ENCODE peak calls at places on chromosome 17, in six cellular contexts. One of them, this sample, is unnamed.

GRCh38 chr17:14301279-14301760 is 439 bp downstream of the HS3ST3B1 start:
- DNase-seq in cardiac muscle cell: peak
- DNase-seq in Peyer's patch: no peak
- DNase-seq in lower leg skin: no peak
- DNase-seq in AG10803: no peak
- DNase-seq in skeletal muscle cell: no peak
- DNase-seq in this sample: no peak

GRCh38 chr17:7184091-7184488 is 4.9 kb upstream of the ASGR1 start:
- DNase-seq in Peyer's patch: peak
- DNase-seq in AG10803: no peak
- DNase-seq in skeletal muscle cell: no peak
- DNase-seq in lower leg skin: no peak
- DNase-seq in cardiac muscle cell: no peak
- DNase-seq in this sample: peak

GRCh38 chr17:76433693-76434092 is 19.3 kb downstream of the UBE2O start:
- DNase-seq in skeletal muscle cell: no peak
- DNase-seq in cardiac muscle cell: no peak
- DNase-seq in AG10803: no peak
- DNase-seq in lower leg skin: no peak
- DNase-seq in Peyer's patch: no peak
- DNase-seq in this sample: no peak

GRCh38 chr17:69134112-69134511 is 7.6 kb downstream of the ABCA6 start:
- DNase-seq in AG10803: no peak
- DNase-seq in Peyer's patch: no peak
- DNase-seq in lower leg skin: no peak
- DNase-seq in cardiac muscle cell: no peak
- DNase-seq in skeletal muscle cell: no peak
- DNase-seq in this sample: no peak

GRCh38 chr17:12588531-12588930 is 77.2 kb upstream of the MYOCD start:
- DNase-seq in cardiac muscle cell: no peak
- DNase-seq in skeletal muscle cell: no peak
- DNase-seq in AG10803: no peak
- DNase-seq in Peyer's patch: no peak
- DNase-seq in lower leg skin: no peak
- DNase-seq in this sample: no peak

GRCh38 chr17:67994827-67995567 is 1.3 kb downstream of the C17orf58 start:
- DNase-seq in AG10803: peak
- DNase-seq in lower leg skin: no peak
- DNase-seq in skeletal muscle cell: peak
- DNase-seq in Peyer's patch: no peak
- DNase-seq in cardiac muscle cell: no peak
- DNase-seq in this sample: no peak

GRCh38 chr17:55454906-55455474 is 33.4 kb upstream of the MMD start:
- DNase-seq in cardiac muscle cell: no peak
- DNase-seq in AG10803: peak
- DNase-seq in lower leg skin: no peak
- DNase-seq in skeletal muscle cell: peak
- DNase-seq in Peyer's patch: no peak
- DNase-seq in this sample: no peak

GRCh38 chr17:7477392-7478275 is 1.8 kb downstream of the ZBTB4 start:
- DNase-seq in AG10803: peak
- DNase-seq in cardiac muscle cell: peak
- DNase-seq in skeletal muscle cell: peak
- DNase-seq in lower leg skin: peak
- DNase-seq in Peyer's patch: no peak
- DNase-seq in this sample: no peak

GRCh38 chr17:47696717-47697642 is 3.0 kb downstream of the TBKBP1 start:
- DNase-seq in AG10803: no peak
- DNase-seq in cardiac muscle cell: no peak
- DNase-seq in lower leg skin: peak
- DNase-seq in Peyer's patch: no peak
- DNase-seq in skeletal muscle cell: no peak
- DNase-seq in this sample: no peak

GRCh38 chr17:37177234-37177633 is 198.6 kb upstream of the C17orf78 start:
- DNase-seq in skeletal muscle cell: no peak
- DNase-seq in cardiac muscle cell: no peak
- DNase-seq in lower leg skin: no peak
- DNase-seq in AG10803: no peak
- DNase-seq in Peyer's patch: no peak
- DNase-seq in this sample: no peak

GRCh38 chr17:48444531-48445247 is 14.7 kb upstream of the SKAP1 start:
- DNase-seq in Peyer's patch: no peak
- DNase-seq in lower leg skin: no peak
- DNase-seq in AG10803: no peak
- DNase-seq in cardiac muscle cell: no peak
- DNase-seq in skeletal muscle cell: no peak
- DNase-seq in this sample: no peak

GRCh38 chr17:32801193-32801592 is 75.7 kb downstream of the MYO1D start:
- DNase-seq in skeletal muscle cell: no peak
- DNase-seq in Peyer's patch: no peak
- DNase-seq in cardiac muscle cell: no peak
- DNase-seq in AG10803: no peak
- DNase-seq in lower leg skin: no peak
- DNase-seq in this sample: no peak

GRCh38 chr17:64262422-64263260 is at the start of gene TEX2:
- DNase-seq in skeletal muscle cell: no peak
- DNase-seq in lower leg skin: peak
- DNase-seq in AG10803: no peak
- DNase-seq in cardiac muscle cell: peak
- DNase-seq in Peyer's patch: peak
- DNase-seq in this sample: no peak

GRCh38 chr17:28328325-28328724 is 6.9 kb downstream of the IFT20 start:
- DNase-seq in Peyer's patch: no peak
- DNase-seq in AG10803: no peak
- DNase-seq in lower leg skin: peak
- DNase-seq in skeletal muscle cell: no peak
- DNase-seq in cardiac muscle cell: no peak
- DNase-seq in this sample: no peak

GRCh38 chr17:77453613-77454559 is 313.1 kb downstream of the SEC14L1 start:
- DNase-seq in skeletal muscle cell: no peak
- DNase-seq in Peyer's patch: peak
- DNase-seq in AG10803: no peak
- DNase-seq in lower leg skin: no peak
- DNase-seq in cardiac muscle cell: peak
- DNase-seq in this sample: no peak

GRCh38 chr17:38657824-38658740 is 16.7 kb downstream of the EPOP start:
- DNase-seq in lower leg skin: no peak
- DNase-seq in skeletal muscle cell: no peak
- DNase-seq in Peyer's patch: no peak
- DNase-seq in AG10803: no peak
- DNase-seq in cardiac muscle cell: no peak
- DNase-seq in this sample: no peak
- H3K4me3 ChIP-seq in lower leg skin: no peak
- H3K4me3 ChIP-seq in skeletal muscle cell: no peak
- H3K4me3 ChIP-seq in Peyer's patch: no peak
- H3K4me3 ChIP-seq in AG10803: no peak
- H3K4me3 ChIP-seq in cardiac muscle cell: no peak
- H3K4me3 ChIP-seq in this sample: no peak

GRCh38 chr17:49998836-49999511 is 4.0 kb upstream of the DLX3 start:
- DNase-seq in cardiac muscle cell: no peak
- DNase-seq in Peyer's patch: peak
- DNase-seq in lower leg skin: peak
- DNase-seq in AG10803: no peak
- DNase-seq in skeletal muscle cell: no peak
- DNase-seq in this sample: no peak
- H3K4me3 ChIP-seq in cardiac muscle cell: no peak
- H3K4me3 ChIP-seq in Peyer's patch: no peak
- H3K4me3 ChIP-seq in lower leg skin: no peak
- H3K4me3 ChIP-seq in AG10803: no peak
- H3K4me3 ChIP-seq in skeletal muscle cell: no peak
- H3K4me3 ChIP-seq in this sample: no peak

GRCh38 chr17:30520436-30520835 is 43.2 kb downstream of the GOSR1 start:
- DNase-seq in cardiac muscle cell: no peak
- DNase-seq in lower leg skin: no peak
- DNase-seq in AG10803: peak
- DNase-seq in Peyer's patch: no peak
- DNase-seq in skeletal muscle cell: no peak
- DNase-seq in this sample: no peak
- H3K4me3 ChIP-seq in cardiac muscle cell: no peak
- H3K4me3 ChIP-seq in lower leg skin: no peak
- H3K4me3 ChIP-seq in AG10803: no peak
- H3K4me3 ChIP-seq in Peyer's patch: no peak
- H3K4me3 ChIP-seq in skeletal muscle cell: no peak
- H3K4me3 ChIP-seq in this sample: no peak

GRCh38 chr17:42287305-42288077 is 807 bp upstream of the STAT5A start:
- DNase-seq in lower leg skin: peak
- DNase-seq in cardiac muscle cell: no peak
- DNase-seq in Peyer's patch: peak
- DNase-seq in skeletal muscle cell: no peak
- DNase-seq in AG10803: peak
- DNase-seq in this sample: no peak
- H3K4me3 ChIP-seq in lower leg skin: peak
- H3K4me3 ChIP-seq in cardiac muscle cell: peak
- H3K4me3 ChIP-seq in Peyer's patch: peak
- H3K4me3 ChIP-seq in skeletal muscle cell: peak
- H3K4me3 ChIP-seq in AG10803: peak
- H3K4me3 ChIP-seq in this sample: peak